ENCODE peak calls at places on chromosomes 4 and X, in six cellular contexts. O is body of pancreas, W is stomach, M is adrenal gland, S is spleen, J is sigmoid colon. N is an unnamed sample. For H3K4me1, the result is how much of the 10 kb centered on the place peaks cover.

GRCh38 chrX:30971761-30972603 is 82.9 kb upstream of the TAB3 start:
- DNase-seq in O (peak), W (peak), M (peak), S (no peak), J (no peak), N (no peak)

GRCh38 chr4:72631296-72631695 is 62.3 kb upstream of the ADAMTS3 start:
- DNase-seq in O (no peak), W (no peak), M (peak), S (no peak), J (peak), N (no peak)

GRCh38 chr4:178306565-178306964 is 864.3 kb upstream of the AGA start:
- DNase-seq in O (no peak), W (no peak), M (no peak), S (no peak), J (no peak), N (no peak)

GRCh38 chr4:11529625-11530201 is 101.0 kb upstream of the HS3ST1 start:
- DNase-seq in O (no peak), W (peak), M (no peak), S (no peak), J (no peak), N (no peak)

GRCh38 chr4:48109413-48110263 is 24.4 kb downstream of the TXK start:
- DNase-seq in O (peak), W (no peak), M (no peak), S (no peak), J (no peak), N (no peak)

GRCh38 chr4:48997962-48998361 is 11.9 kb downstream of the CWH43 start:
- DNase-seq in O (no peak), W (no peak), M (no peak), S (no peak), J (no peak), N (no peak)

GRCh38 chr4:30553721-30554120 is 166.4 kb upstream of the PCDH7 start:
- DNase-seq in O (no peak), W (no peak), M (no peak), S (no peak), J (no peak), N (no peak)

GRCh38 chr4:15778742-15779231 is 659 bp downstream of the CD38 start:
- DNase-seq in O (peak), W (no peak), M (no peak), S (peak), J (peak), N (peak)

GRCh38 chr4:21507439-21507838 is 441.1 kb downstream of the KCNIP4 start:
- DNase-seq in O (no peak), W (no peak), M (no peak), S (no peak), J (no peak), N (no peak)

GRCh38 chrX:153600032-153600373 is 1.1 kb upstream of the CCNQ start:
- DNase-seq in O (no peak), W (no peak), M (no peak), S (peak), J (no peak), N (no peak)

GRCh38 chr4:2322801-2323200 is 60.9 kb upstream of the MXD4 start:
- DNase-seq in O (no peak), W (no peak), M (no peak), S (no peak), J (no peak), N (no peak)

GRCh38 chr4:90603540-90603939 is 476.3 kb downstream of the CCSER1 start:
- DNase-seq in O (no peak), W (no peak), M (no peak), S (no peak), J (no peak), N (no peak)

DNA sequence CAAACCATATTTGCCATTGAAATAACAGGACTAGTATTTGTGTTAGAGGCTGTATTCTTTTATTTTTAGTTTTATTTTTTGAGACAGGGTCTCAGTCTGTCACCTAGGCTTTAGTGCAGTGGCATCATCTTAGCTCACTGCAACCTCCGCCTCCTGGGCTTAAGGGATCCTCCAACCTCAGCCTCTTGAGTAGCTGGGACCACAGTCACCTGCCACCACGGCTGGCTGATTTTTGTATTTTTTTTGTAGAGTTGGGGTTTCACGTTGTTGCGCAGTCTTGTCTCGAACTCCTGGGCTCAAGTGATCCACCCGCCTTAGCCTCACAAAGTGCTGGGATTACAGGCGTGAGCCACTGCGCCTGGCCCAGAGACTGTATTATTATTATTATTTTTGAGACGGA is 15.3 kb downstream of the TMEM131L start:
- DNase-seq in O (no peak), W (no peak), M (no peak), S (no peak), J (no peak), N (no peak)
- H3K4me1 ChIP-seq in O (under half), W (half or more), M (under half), S (half or more), J (under half), N (half or more)

GRCh38 chr4:184384810-184385557 is 89.4 kb downstream of the IRF2 start:
- DNase-seq in O (no peak), W (no peak), M (no peak), S (no peak), J (no peak), N (no peak)
- H3K4me3 ChIP-seq in O (no peak), W (no peak), M (no peak), S (no peak), J (no peak), N (peak)

GRCh38 chr4:186191266-186192067 is at the start of gene CYP4V2:
- DNase-seq in O (peak), W (peak), M (peak), S (peak), J (peak), N (peak)

GRCh38 chr4:186192068-186192751 is 843 bp downstream of the CYP4V2 start:
- DNase-seq in O (peak), W (peak), M (peak), S (no peak), J (peak), N (peak)

GRCh38 chr4:186193851-186194250 is 2.5 kb downstream of the CYP4V2 start:
- DNase-seq in O (no peak), W (no peak), M (no peak), S (no peak), J (no peak), N (no peak)

GRCh38 chr4:186200436-186201409 is 9.4 kb downstream of the CYP4V2 start:
- DNase-seq in O (no peak), W (no peak), M (no peak), S (no peak), J (no peak), N (no peak)

DNA sequence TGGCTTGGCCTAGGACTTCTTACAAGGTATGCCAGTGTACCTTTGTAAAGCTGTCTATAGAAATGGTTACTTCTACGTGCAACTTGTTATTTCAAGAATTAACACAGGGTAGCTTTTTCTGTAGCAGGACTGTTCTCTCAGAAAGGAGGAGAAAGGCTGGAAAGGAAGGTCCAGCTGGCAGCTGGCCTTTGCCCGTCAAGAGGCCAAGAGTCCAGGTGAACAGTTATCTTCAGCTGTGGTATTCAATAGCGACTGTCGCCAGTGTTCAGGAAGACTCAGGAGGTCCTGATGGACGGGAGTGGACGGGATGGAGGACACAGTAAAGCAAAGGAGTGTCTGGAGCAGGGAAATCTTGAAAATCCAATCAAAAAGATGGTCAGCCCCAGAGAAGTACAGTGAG is 4.7 kb downstream of the CYP4V2 start:
- DNase-seq in O (no peak), W (no peak), M (no peak), S (no peak), J (no peak), N (no peak)
- TF ChIP-seq POLR2A in O (no peak), W (no peak), M (no peak), S (no peak), J (no peak), N (no peak)

GRCh38 chr4:150133605-150134004 is 55.4 kb downstream of the DCLK2 start:
- DNase-seq in O (no peak), W (no peak), M (no peak), S (no peak), J (no peak), N (no peak)

GRCh38 chr4:150127757-150128156 is 49.5 kb downstream of the DCLK2 start:
- DNase-seq in O (no peak), W (no peak), M (no peak), S (no peak), J (no peak), N (no peak)

GRCh38 chr4:150135134-150135773 is 57.0 kb downstream of the DCLK2 start:
- DNase-seq in O (no peak), W (no peak), M (no peak), S (no peak), J (no peak), N (no peak)

GRCh38 chr4:150130953-150131352 is 52.7 kb downstream of the DCLK2 start:
- DNase-seq in O (no peak), W (no peak), M (no peak), S (no peak), J (peak), N (no peak)

DNA sequence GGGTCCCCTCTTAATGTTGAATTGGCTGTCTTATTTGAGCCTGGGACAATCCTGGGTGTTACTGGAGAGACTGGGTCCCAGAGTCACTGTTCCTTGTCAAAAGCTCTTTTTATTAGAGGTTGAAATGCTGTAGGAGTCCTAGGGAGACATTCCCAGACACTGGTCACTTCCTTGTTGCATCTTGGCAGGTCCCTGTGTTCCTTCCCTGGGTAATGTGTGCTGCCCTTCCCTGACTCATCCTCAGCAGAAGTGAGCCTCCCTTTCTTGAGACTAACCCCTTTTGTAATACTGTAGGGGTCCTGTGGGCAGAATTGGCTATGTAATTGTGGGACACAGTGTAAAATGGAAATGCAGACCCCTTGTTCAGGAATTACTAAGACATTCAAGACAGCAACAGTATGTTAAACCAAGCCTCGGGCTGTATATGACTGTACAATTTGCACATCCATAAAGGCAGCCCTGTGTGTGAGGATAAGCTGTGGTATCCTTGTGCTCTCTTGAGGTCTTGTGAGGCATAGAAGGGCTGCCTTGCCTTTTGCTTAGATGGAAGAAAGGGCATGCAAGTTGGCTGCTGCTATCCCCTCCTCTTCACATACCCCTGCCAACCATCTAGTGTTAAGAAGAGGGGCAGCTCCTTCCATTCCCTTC is 53.5 kb downstream of the DCLK2 start:
- DNase-seq in O (no peak), W (no peak), M (no peak), S (no peak), J (no peak), N (no peak)
- H3K4me1 ChIP-seq in O (under half), W (under half), M (under half), S (under half), J (under half), N (under half)

DNA sequence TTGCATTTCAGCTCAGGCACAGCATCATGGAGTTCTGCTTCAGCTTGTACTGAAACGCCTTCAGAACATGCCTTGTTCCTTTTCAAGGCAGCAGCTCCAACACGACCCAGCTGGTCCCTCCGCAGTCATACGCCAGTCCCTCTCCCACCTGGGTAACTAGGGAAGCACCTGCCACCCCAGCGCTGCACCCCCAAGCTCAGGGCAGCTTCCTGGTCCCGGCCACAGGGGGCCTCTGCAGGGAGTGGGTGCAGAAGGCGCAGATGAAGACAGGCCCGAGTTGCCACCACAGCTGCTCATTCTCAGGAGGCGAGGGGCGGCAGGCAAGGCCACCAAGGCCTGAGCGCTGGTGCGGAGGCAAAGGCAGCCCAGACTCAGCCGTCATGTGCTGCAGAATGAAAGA is 21.8 kb downstream of the WDR1 start:
- DNase-seq in O (no peak), W (no peak), M (no peak), S (no peak), J (no peak), N (no peak)
- H3K4me3 ChIP-seq in O (no peak), W (no peak), M (no peak), S (no peak), J (no peak), N (no peak)

DNA sequence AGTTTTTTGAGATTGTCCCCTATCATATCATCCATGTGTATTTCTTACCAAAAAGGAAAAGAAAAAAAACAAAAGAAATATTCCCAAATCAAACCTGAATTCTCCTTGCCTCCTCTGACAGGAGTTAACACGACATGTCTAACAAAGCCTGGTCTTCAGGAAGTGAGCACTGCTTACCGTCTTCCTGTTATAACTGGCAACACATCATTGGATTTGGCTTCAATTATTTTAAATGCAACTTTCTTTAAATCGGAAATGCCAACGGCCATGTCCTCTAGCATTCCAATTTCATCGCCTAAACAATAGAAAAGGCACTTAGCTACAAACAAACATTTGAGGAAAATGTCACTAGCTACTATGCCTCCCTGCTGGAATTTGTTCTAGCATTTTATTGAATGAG is 485.6 kb downstream of the IL15 start:
- DNase-seq in O (no peak), W (no peak), M (no peak), S (no peak), J (no peak), N (no peak)
- TF ChIP-seq POLR2A in O (no peak), W (no peak), M (no peak), S (no peak), J (no peak), N (no peak)

DNA sequence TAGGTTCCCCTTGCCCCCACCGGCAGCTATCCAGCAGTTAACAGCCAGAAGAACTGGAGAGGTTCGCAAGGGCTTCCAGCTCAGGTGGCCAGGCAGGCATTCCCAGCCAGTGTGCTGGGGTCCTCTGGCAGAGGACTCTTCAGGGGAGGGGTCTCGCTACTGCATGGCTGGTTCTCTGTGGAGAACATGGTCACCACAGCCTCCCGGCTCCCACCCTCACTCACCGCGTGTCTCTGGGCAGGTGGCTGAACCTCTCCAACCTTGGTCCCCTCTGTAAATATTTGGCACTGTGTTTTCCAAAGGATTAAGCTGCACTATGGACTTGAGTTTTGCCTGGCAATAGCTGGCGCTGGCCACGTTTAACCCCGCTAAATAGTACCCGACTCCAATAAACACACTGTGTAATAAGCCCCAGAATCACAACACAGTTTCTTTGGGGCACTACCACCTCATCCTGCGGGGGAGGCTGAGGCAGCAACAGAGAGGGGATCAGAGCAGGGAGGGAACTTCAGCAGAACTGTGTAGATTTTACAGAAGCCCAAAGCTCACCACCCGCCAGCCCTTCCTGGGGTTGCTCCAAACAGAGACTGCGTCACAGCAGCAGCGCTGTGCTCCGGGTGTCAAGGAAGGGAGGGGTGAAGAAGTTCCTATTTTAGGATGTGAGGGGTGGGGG is 15.2 kb downstream of the BCOR start:
- DNase-seq in O (no peak), W (no peak), M (no peak), S (no peak), J (no peak), N (no peak)
- H3K4me1 ChIP-seq in O (half or more), W (half or more), M (under half), S (under half), J (half or more), N (under half)

DNA sequence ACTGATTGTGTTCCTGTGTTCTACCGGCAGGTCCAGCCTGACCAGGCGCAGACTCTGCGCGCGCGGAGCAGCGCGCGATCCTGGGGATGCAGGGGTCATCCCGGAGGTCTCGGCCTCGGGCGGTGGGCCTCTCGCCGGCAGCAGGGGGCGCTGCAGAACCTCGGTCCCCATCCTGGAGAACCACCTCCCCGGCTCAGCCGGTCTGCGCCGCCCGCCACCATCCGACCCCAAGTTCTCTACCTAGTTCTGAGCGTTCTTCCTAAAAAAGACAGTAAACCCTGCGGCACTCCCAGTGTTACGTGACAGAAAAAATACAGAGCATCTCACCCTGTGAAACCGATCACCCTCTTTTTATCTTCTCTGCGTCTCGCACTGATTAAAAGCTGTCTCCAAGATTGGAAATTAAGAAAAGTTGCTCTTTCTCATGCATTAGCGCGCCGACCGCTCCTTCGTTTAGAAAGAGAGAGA is 1.6 kb downstream of the TRPC3 start:
- DNase-seq in O (peak), W (peak), M (peak), S (peak), J (peak), N (peak)
- H3K4me3 ChIP-seq in O (peak), W (peak), M (no peak), S (peak), J (peak), N (peak)

GRCh38 chrX:78106651-78106986 is 2.6 kb downstream of the PGK1 start:
- DNase-seq in O (no peak), W (no peak), M (no peak), S (no peak), J (no peak), N (no peak)

GRCh38 chrX:78103001-78103634 is 930 bp upstream of the PGK1 start:
- DNase-seq in O (no peak), W (no peak), M (no peak), S (no peak), J (no peak), N (no peak)

GRCh38 chrX:78103656-78104446 is at the start of gene PGK1:
- DNase-seq in O (peak), W (peak), M (peak), S (peak), J (peak), N (peak)

GRCh38 chrX:78104447-78105176 is 564 bp downstream of the PGK1 start:
- DNase-seq in O (peak), W (peak), M (peak), S (peak), J (peak), N (peak)

GRCh38 chrX:78105944-78106650 is 2.0 kb downstream of the PGK1 start:
- DNase-seq in O (no peak), W (no peak), M (no peak), S (no peak), J (no peak), N (no peak)
- TF ChIP-seq POLR2A in O (no peak), W (no peak), M (no peak), S (no peak), J (no peak), N (no peak)

DNA sequence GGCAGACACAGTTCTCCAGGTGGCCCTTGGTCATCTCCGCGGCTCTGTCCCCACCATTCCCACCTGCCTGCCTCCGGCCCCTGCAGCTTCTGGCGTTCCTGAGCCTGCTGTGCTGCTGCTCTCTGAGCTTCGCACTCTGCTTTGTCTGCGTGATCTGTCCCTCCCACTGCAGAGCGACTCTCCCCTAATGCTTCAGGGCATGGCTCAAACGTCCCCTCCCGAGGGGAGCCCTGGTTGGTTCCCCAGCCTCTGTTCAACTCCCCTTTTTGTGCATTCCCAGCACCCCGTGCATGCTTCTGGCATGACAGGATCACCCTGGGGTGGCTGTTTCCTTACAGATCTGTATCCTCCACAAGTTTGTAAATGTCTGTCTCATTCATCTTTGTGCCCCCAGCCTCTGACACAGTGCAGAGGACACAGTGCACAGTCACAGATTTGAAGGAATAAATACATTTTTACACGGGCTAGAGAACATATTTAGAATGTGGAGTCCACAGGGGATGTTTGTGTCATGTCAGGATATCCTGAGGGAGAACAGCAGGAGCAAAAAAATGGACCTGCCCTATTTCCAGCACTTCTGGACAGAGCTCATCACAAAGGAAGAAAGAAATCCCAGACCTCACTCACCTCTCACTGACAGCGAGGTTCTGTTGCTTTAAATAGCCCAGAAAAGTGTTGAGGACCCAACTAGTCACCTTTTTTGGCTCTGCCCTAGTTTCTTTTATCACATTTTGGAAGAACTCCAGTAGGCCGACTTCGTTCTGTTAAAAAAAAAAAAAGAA is 72.6 kb downstream of the GATB start:
- DNase-seq in O (no peak), W (no peak), M (no peak), S (no peak), J (no peak), N (no peak)
- H3K4me1 ChIP-seq in O (under half), W (half or more), M (under half), S (under half), J (half or more), N (half or more)

N was measured in gastrocnemius medialis.